ENCODE peak calls at places on chromosomes 5 and 9, in ten cellular contexts. One of them, this sample, is unnamed.

GRCh38 chr5:2013301-2014057 is 130.8 kb upstream of the IRX4 start:
- DNase-seq in fibroblast of the aortic adventitia: no peak
- DNase-seq in spleen: no peak
- DNase-seq in tibial artery: no peak
- DNase-seq in Peyer's patch: no peak
- DNase-seq in WTC11: no peak
- DNase-seq in thyroid gland: no peak
- DNase-seq in fibroblast of mammary gland: no peak
- DNase-seq in heart right ventricle: no peak
- DNase-seq in hepatocyte: no peak
- DNase-seq in this sample: no peak

GRCh38 chr5:88840497-88840896 is 42.5 kb downstream of the MEF2C start:
- DNase-seq in heart right ventricle: no peak
- DNase-seq in Peyer's patch: no peak
- DNase-seq in hepatocyte: no peak
- DNase-seq in fibroblast of the aortic adventitia: no peak
- DNase-seq in spleen: no peak
- DNase-seq in WTC11: no peak
- DNase-seq in tibial artery: no peak
- DNase-seq in fibroblast of mammary gland: no peak
- DNase-seq in thyroid gland: no peak
- DNase-seq in this sample: no peak

GRCh38 chr9:133327834-133328484 is 8.0 kb downstream of the SURF6 start:
- DNase-seq in WTC11: no peak
- DNase-seq in tibial artery: peak
- DNase-seq in heart right ventricle: no peak
- DNase-seq in hepatocyte: no peak
- DNase-seq in thyroid gland: no peak
- DNase-seq in fibroblast of mammary gland: no peak
- DNase-seq in Peyer's patch: peak
- DNase-seq in spleen: peak
- DNase-seq in fibroblast of the aortic adventitia: no peak
- DNase-seq in this sample: no peak

GRCh38 chr5:44983006-44983405 is 174.3 kb downstream of the MRPS30 start:
- DNase-seq in hepatocyte: no peak
- DNase-seq in thyroid gland: no peak
- DNase-seq in fibroblast of the aortic adventitia: no peak
- DNase-seq in fibroblast of mammary gland: peak
- DNase-seq in heart right ventricle: no peak
- DNase-seq in WTC11: no peak
- DNase-seq in spleen: no peak
- DNase-seq in tibial artery: no peak
- DNase-seq in Peyer's patch: no peak
- DNase-seq in this sample: no peak

GRCh38 chr9:129052592-129052991 is 16.2 kb downstream of the MIGA2 start:
- DNase-seq in thyroid gland: peak
- DNase-seq in spleen: no peak
- DNase-seq in hepatocyte: no peak
- DNase-seq in WTC11: no peak
- DNase-seq in fibroblast of the aortic adventitia: no peak
- DNase-seq in fibroblast of mammary gland: no peak
- DNase-seq in Peyer's patch: peak
- DNase-seq in tibial artery: no peak
- DNase-seq in heart right ventricle: peak
- DNase-seq in this sample: no peak

GRCh38 chr5:65394078-65394477 is 87.6 kb downstream of the ADAMTS6 start:
- DNase-seq in fibroblast of the aortic adventitia: peak
- DNase-seq in tibial artery: peak
- DNase-seq in WTC11: no peak
- DNase-seq in fibroblast of mammary gland: peak
- DNase-seq in thyroid gland: peak
- DNase-seq in hepatocyte: peak
- DNase-seq in Peyer's patch: no peak
- DNase-seq in spleen: peak
- DNase-seq in heart right ventricle: peak
- DNase-seq in this sample: no peak

GRCh38 chr5:172630961-172631360 is 10.1 kb upstream of the NEURL1B start:
- DNase-seq in thyroid gland: no peak
- DNase-seq in fibroblast of the aortic adventitia: no peak
- DNase-seq in heart right ventricle: no peak
- DNase-seq in spleen: no peak
- DNase-seq in tibial artery: peak
- DNase-seq in fibroblast of mammary gland: no peak
- DNase-seq in Peyer's patch: peak
- DNase-seq in hepatocyte: no peak
- DNase-seq in WTC11: no peak
- DNase-seq in this sample: no peak

GRCh38 chr5:111169269-111169668 is 54.9 kb upstream of the CAMK4 start:
- DNase-seq in hepatocyte: no peak
- DNase-seq in thyroid gland: no peak
- DNase-seq in tibial artery: no peak
- DNase-seq in heart right ventricle: no peak
- DNase-seq in fibroblast of mammary gland: no peak
- DNase-seq in WTC11: no peak
- DNase-seq in spleen: no peak
- DNase-seq in Peyer's patch: no peak
- DNase-seq in fibroblast of the aortic adventitia: no peak
- DNase-seq in this sample: no peak

GRCh38 chr5:32960340-32961065 is 249.4 kb downstream of the NPR3 start:
- DNase-seq in heart right ventricle: no peak
- DNase-seq in Peyer's patch: no peak
- DNase-seq in tibial artery: no peak
- DNase-seq in fibroblast of the aortic adventitia: peak
- DNase-seq in fibroblast of mammary gland: peak
- DNase-seq in hepatocyte: no peak
- DNase-seq in thyroid gland: no peak
- DNase-seq in spleen: no peak
- DNase-seq in WTC11: no peak
- DNase-seq in this sample: no peak

GRCh38 chr9:88660611-88661010 is 125.6 kb downstream of the NXNL2 start:
- DNase-seq in fibroblast of mammary gland: peak
- DNase-seq in fibroblast of the aortic adventitia: peak
- DNase-seq in tibial artery: no peak
- DNase-seq in heart right ventricle: no peak
- DNase-seq in WTC11: peak
- DNase-seq in thyroid gland: peak
- DNase-seq in spleen: no peak
- DNase-seq in Peyer's patch: no peak
- DNase-seq in hepatocyte: peak
- DNase-seq in this sample: no peak

GRCh38 chr9:16039103-16039987 is 486.5 kb downstream of the CCDC171 start:
- DNase-seq in tibial artery: no peak
- DNase-seq in fibroblast of mammary gland: peak
- DNase-seq in hepatocyte: no peak
- DNase-seq in WTC11: peak
- DNase-seq in heart right ventricle: no peak
- DNase-seq in thyroid gland: peak
- DNase-seq in spleen: no peak
- DNase-seq in fibroblast of the aortic adventitia: peak
- DNase-seq in Peyer's patch: no peak
- DNase-seq in this sample: no peak
- TF ChIP-seq CTCF in tibial artery: peak
- TF ChIP-seq CTCF in fibroblast of mammary gland: peak
- TF ChIP-seq CTCF in hepatocyte: no peak
- TF ChIP-seq CTCF in WTC11: peak
- TF ChIP-seq CTCF in heart right ventricle: peak
- TF ChIP-seq CTCF in thyroid gland: no peak
- TF ChIP-seq CTCF in spleen: peak
- TF ChIP-seq CTCF in fibroblast of the aortic adventitia: peak
- TF ChIP-seq CTCF in Peyer's patch: no peak
- TF ChIP-seq CTCF in this sample: no peak

DNA sequence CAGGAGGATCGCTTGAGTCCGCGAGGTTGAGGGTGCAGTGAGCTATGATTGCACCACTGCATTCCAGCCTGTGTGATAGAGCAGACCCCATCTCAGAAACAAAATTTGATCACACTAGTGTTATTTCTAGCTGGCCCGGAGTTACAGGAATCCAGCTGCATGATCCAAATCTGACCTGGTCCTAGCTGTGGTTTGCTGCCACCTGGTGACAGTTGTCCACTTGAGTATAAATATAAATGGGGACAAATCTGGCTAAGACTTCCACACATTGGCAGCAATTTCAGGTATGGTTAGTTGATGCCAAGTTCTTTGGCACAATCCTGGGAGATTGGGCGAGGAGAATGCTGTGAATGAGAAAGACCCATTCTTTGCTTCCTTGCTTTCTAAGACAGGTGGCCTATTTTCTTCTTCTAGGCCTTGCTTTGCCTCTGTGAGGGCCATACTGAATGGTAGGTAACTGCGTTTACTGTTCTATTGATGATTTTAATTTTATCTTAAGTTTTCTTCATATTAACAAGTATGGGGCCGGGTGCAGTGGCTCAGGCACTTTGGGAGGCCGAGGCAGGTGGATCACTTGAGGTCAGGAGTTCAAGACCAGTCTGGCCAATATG is 35.4 kb downstream of the UBE2R2 start:
- DNase-seq in WTC11: peak
- DNase-seq in fibroblast of the aortic adventitia: peak
- DNase-seq in hepatocyte: peak
- DNase-seq in heart right ventricle: peak
- DNase-seq in spleen: peak
- DNase-seq in fibroblast of mammary gland: peak
- DNase-seq in thyroid gland: peak
- DNase-seq in tibial artery: peak
- DNase-seq in Peyer's patch: peak
- DNase-seq in this sample: peak
- TF ChIP-seq CTCF in WTC11: no peak
- TF ChIP-seq CTCF in fibroblast of the aortic adventitia: peak
- TF ChIP-seq CTCF in hepatocyte: peak
- TF ChIP-seq CTCF in heart right ventricle: peak
- TF ChIP-seq CTCF in spleen: peak
- TF ChIP-seq CTCF in fibroblast of mammary gland: peak
- TF ChIP-seq CTCF in thyroid gland: peak
- TF ChIP-seq CTCF in tibial artery: peak
- TF ChIP-seq CTCF in Peyer's patch: peak
- TF ChIP-seq CTCF in this sample: peak

DNA sequence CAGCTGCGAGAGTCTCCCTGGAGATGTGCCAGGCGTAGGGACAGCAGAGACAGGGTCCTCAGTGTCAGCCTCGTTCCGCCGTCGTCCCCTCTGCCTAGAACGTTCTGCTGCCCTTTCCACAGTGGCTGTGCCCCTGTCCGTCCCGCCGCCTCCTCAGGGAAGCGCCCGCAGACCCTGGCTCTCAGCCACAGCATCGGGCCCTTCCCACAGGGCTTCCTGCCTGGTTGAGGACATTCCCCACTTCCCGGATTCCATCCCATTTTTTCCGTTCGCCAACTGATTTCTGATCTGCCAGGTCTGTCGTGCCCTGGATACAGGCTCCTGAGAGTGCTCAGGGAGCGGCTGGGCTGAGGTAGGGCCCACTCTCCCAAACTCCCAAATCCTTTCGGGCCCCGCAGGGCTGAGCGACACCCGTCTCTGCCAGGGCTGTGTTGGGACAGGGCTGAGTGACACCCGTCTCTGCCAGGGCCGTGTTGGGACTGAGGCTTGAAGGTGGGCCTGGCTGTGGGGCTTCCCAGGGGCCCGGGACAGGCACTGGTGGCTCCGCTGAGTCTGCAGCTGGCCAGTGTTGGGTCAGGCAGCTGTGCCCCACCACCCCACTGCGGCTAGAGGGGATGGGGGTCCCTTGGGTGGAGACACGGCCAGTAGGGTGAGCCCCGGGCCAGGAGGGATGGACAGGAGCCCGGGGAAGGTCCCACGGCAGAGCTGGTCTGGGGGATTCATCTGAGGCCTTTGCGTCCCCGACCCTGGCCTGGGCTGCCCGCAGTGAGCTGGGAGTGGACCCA is 15.9 kb downstream of the DNLZ start:
- DNase-seq in tibial artery: no peak
- DNase-seq in WTC11: no peak
- DNase-seq in hepatocyte: no peak
- DNase-seq in spleen: no peak
- DNase-seq in Peyer's patch: no peak
- DNase-seq in heart right ventricle: no peak
- DNase-seq in fibroblast of the aortic adventitia: no peak
- DNase-seq in thyroid gland: no peak
- DNase-seq in fibroblast of mammary gland: no peak
- DNase-seq in this sample: no peak
- TF ChIP-seq CTCF in tibial artery: no peak
- TF ChIP-seq CTCF in WTC11: no peak
- TF ChIP-seq CTCF in hepatocyte: no peak
- TF ChIP-seq CTCF in spleen: no peak
- TF ChIP-seq CTCF in Peyer's patch: no peak
- TF ChIP-seq CTCF in heart right ventricle: no peak
- TF ChIP-seq CTCF in fibroblast of the aortic adventitia: no peak
- TF ChIP-seq CTCF in thyroid gland: no peak
- TF ChIP-seq CTCF in fibroblast of mammary gland: no peak
- TF ChIP-seq CTCF in this sample: no peak

DNA sequence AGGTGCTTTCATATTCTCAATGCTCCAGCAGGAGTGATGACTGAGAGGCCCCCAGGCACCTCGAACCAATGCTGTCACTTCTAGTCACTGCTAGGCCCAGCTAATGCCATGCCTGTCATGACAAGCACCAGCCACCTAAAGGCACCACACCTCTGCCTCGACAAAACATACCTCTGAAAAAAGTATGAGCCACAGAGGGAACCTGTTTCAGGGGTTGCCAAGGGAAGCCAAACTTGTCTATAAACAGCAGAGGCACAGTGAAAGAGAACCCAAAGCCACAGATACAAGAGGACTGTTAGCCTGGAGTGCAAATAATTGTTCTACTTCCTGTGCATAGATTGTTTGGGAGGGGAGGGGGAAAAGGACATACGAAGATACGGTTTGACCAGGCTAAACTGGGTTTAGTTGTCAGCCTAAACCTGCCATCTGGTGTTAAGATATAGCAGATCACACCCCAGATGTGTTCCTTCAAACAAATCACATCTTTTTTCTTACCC is 45.9 kb downstream of the BNC2 start:
- DNase-seq in fibroblast of the aortic adventitia: peak
- DNase-seq in heart right ventricle: no peak
- DNase-seq in spleen: no peak
- DNase-seq in WTC11: no peak
- DNase-seq in fibroblast of mammary gland: peak
- DNase-seq in tibial artery: no peak
- DNase-seq in Peyer's patch: no peak
- DNase-seq in hepatocyte: peak
- DNase-seq in thyroid gland: no peak
- DNase-seq in this sample: no peak
- TF ChIP-seq CTCF in fibroblast of the aortic adventitia: no peak
- TF ChIP-seq CTCF in heart right ventricle: peak
- TF ChIP-seq CTCF in spleen: no peak
- TF ChIP-seq CTCF in WTC11: no peak
- TF ChIP-seq CTCF in fibroblast of mammary gland: no peak
- TF ChIP-seq CTCF in tibial artery: no peak
- TF ChIP-seq CTCF in Peyer's patch: no peak
- TF ChIP-seq CTCF in hepatocyte: peak
- TF ChIP-seq CTCF in thyroid gland: no peak
- TF ChIP-seq CTCF in this sample: no peak

GRCh38 chr5:92678576-92679105 is 902.4 kb downstream of the NR2F1-AS1 start:
- DNase-seq in thyroid gland: peak
- DNase-seq in tibial artery: no peak
- DNase-seq in WTC11: no peak
- DNase-seq in fibroblast of the aortic adventitia: peak
- DNase-seq in spleen: no peak
- DNase-seq in fibroblast of mammary gland: peak
- DNase-seq in Peyer's patch: no peak
- DNase-seq in hepatocyte: no peak
- DNase-seq in heart right ventricle: no peak
- DNase-seq in this sample: no peak
- TF ChIP-seq CTCF in thyroid gland: no peak
- TF ChIP-seq CTCF in tibial artery: no peak
- TF ChIP-seq CTCF in WTC11: no peak
- TF ChIP-seq CTCF in fibroblast of the aortic adventitia: peak
- TF ChIP-seq CTCF in spleen: no peak
- TF ChIP-seq CTCF in fibroblast of mammary gland: peak
- TF ChIP-seq CTCF in Peyer's patch: no peak
- TF ChIP-seq CTCF in hepatocyte: peak
- TF ChIP-seq CTCF in heart right ventricle: no peak
- TF ChIP-seq CTCF in this sample: no peak

This sample was measured in natural killer cell.